ENCODE peak calls at places on chromosomes 7 and 10, in six cellular contexts. S is activated CD8-positive, alpha-beta T cell treated with anti-CD3 and anti-CD28 coated beads for 36 hours; E is CD8-positive, alpha-beta memory T cell; Z is NCI-H1105; G is iris pigment epithelial cell; X is caudate nucleus. D is an unnamed sample.

GRCh38 chr10:87850742-87851205 is 12.6 kb downstream of the KLLN start:
- DNase-seq in X (peak), E (peak), Z (peak), G (peak), S (peak), D (peak)

GRCh38 chr7:128795129-128795528 is 3.4 kb downstream of the CCDC136 start:
- DNase-seq in G (no peak), E (no peak), S (no peak), Z (no peak), X (no peak), D (no peak)

GRCh38 chr7:85065306-85065705 is 121.5 kb downstream of the SEMA3D start:
- DNase-seq in X (no peak), E (no peak), S (no peak), Z (no peak), G (peak), D (no peak)

GRCh38 chr10:43318978-43319965 is 52.2 kb upstream of the FXYD4 start:
- DNase-seq in S (no peak), G (no peak), E (no peak), Z (no peak), X (no peak), D (no peak)

GRCh38 chr7:135974667-135975066 is 2.5 kb downstream of the MTPN start:
- DNase-seq in Z (no peak), X (no peak), S (no peak), E (no peak), G (no peak), D (no peak)

GRCh38 chr7:112414855-112415490 is 35.3 kb upstream of the IFRD1 start:
- DNase-seq in Z (peak), G (peak), E (no peak), S (no peak), X (no peak), D (no peak)

GRCh38 chr7:19982841-19983835 is 209.7 kb upstream of the TMEM196 start:
- DNase-seq in X (no peak), S (peak), Z (no peak), E (no peak), G (peak), D (no peak)

GRCh38 chr10:13528138-13528874 is 508 bp downstream of the BEND7 start:
- DNase-seq in X (no peak), G (peak), S (no peak), E (no peak), Z (no peak), D (no peak)

GRCh38 chr7:71885487-71885886 is 526.7 kb downstream of the CALN1 start:
- DNase-seq in G (no peak), E (no peak), S (no peak), Z (no peak), X (no peak), D (no peak)